ENCODE peak calls at places on chromosomes 6 and 20, in seven cellular contexts. K is uterus, F is cardiac muscle cell, R is left lung, S is Peyer's patch, J is H1, B is thyroid gland. P is an unnamed sample. For H3K9me3 and H3K4me1, the result is how much of the 10 kb centered on the place peaks cover.

GRCh38 chr6:160534050-160534696 is 129.9 kb downstream of the LPA start:
- DNase-seq in J (peak), R (no peak), S (peak), K (peak), B (peak), F (peak), P (peak)

GRCh38 chr6:161792887-161793286 is 519.0 kb upstream of the AGPAT4 start:
- DNase-seq in F (no peak), R (no peak), B (no peak), K (no peak), S (no peak), J (no peak), P (no peak)

GRCh38 chr6:53306819-53307347 is 41.9 kb downstream of the ELOVL5 start:
- DNase-seq in F (no peak), S (no peak), J (no peak), K (no peak), R (no peak), B (no peak), P (no peak)

GRCh38 chr6:16414205-16414604 is 175.8 kb downstream of the GMPR start:
- DNase-seq in S (no peak), J (no peak), F (peak), B (no peak), R (no peak), K (no peak), P (no peak)

GRCh38 chr20:59250293-59250692 is 50.1 kb upstream of the EDN3 start:
- DNase-seq in S (no peak), J (no peak), F (no peak), B (no peak), K (no peak), R (no peak), P (no peak)

GRCh38 chr6:43386492-43386891 is 17.0 kb upstream of the ZNF318 start:
- DNase-seq in F (no peak), S (no peak), K (no peak), B (no peak), J (no peak), R (no peak), P (no peak)

GRCh38 chr6:125050663-125051318 is 88.6 kb downstream of the RNF217 start:
- DNase-seq in B (no peak), S (no peak), R (no peak), F (no peak), J (no peak), K (no peak), P (no peak)

GRCh38 chr20:57849868-57850215 is 140.0 kb upstream of the PMEPA1 start:
- DNase-seq in K (no peak), S (no peak), B (no peak), J (no peak), R (no peak), F (no peak), P (no peak)

GRCh38 chr6:115854866-115855665 is 205.6 kb downstream of the FRK start:
- DNase-seq in K (no peak), B (no peak), S (no peak), F (no peak), R (no peak), J (no peak), P (no peak)

GRCh38 chr20:4051413-4052138 is 36.2 kb upstream of the RNF24 start:
- DNase-seq in B (no peak), F (peak), R (no peak), K (no peak), J (no peak), S (no peak), P (no peak)

GRCh38 chr20:37636212-37636975 is 57.4 kb upstream of the CTNNBL1 start:
- DNase-seq in S (no peak), B (no peak), F (no peak), R (no peak), K (no peak), J (no peak), P (no peak)

GRCh38 chr20:6622041-6622440 is 145.4 kb upstream of the BMP2 start:
- DNase-seq in S (no peak), B (no peak), K (no peak), R (no peak), J (no peak), F (peak), P (no peak)

GRCh38 chr20:57983082-57983481 is 245.4 kb downstream of the ANKRD60 start:
- DNase-seq in B (no peak), S (no peak), F (no peak), R (no peak), J (no peak), K (no peak), P (no peak)

GRCh38 chr6:112234596-112234995 is 19.8 kb downstream of the LAMA4 start:
- DNase-seq in B (no peak), F (peak), J (no peak), K (no peak), R (no peak), S (no peak), P (no peak)

GRCh38 chr20:5863040-5863811 is 87.1 kb downstream of the TRMT6 start:
- DNase-seq in S (no peak), J (no peak), K (peak), R (no peak), B (no peak), F (peak), P (no peak)

GRCh38 chr20:63206878-63207277 is 9.1 kb downstream of the YTHDF1 start:
- DNase-seq in F (no peak), J (no peak), B (no peak), K (no peak), R (no peak), S (no peak), P (no peak)

GRCh38 chr6:28522594-28523557 is 2.8 kb upstream of the GPX5 start:
- DNase-seq in K (no peak), F (no peak), R (no peak), S (no peak), B (no peak), J (no peak), P (peak)

GRCh38 chr6:167974644-167975344 is 22.7 kb upstream of the KIF25 start:
- DNase-seq in K (no peak), F (no peak), J (no peak), S (no peak), R (no peak), B (no peak), P (no peak)

GRCh38 chr20:61763740-61764400 is 301.8 kb downstream of the TAF4 start:
- DNase-seq in K (no peak), F (no peak), S (no peak), B (no peak), R (peak), J (no peak), P (no peak)

GRCh38 chr6:32196682-32197616 is 4.5 kb upstream of the GPSM3 start:
- DNase-seq in B (no peak), F (peak), R (no peak), J (peak), S (no peak), K (no peak), P (no peak)

GRCh38 chr6:109076421-109076820 is 18.2 kb downstream of the SESN1 start:
- DNase-seq in J (no peak), S (no peak), B (no peak), K (no peak), R (no peak), F (peak), P (no peak)

GRCh38 chr6:52499026-52499425 is 77.8 kb downstream of the TRAM2 start:
- DNase-seq in F (no peak), J (peak), B (no peak), R (no peak), K (no peak), S (no peak), P (no peak)

GRCh38 chr20:59242714-59243626 is 57.4 kb upstream of the EDN3 start:
- DNase-seq in J (no peak), S (no peak), F (no peak), K (no peak), B (no peak), R (no peak), P (no peak)

GRCh38 chr20:11906626-11907480 is 10.8 kb upstream of the BTBD3 start:
- DNase-seq in K (no peak), S (no peak), F (no peak), B (no peak), J (no peak), R (no peak), P (no peak)

GRCh38 chr20:45340236-45340847 is 7.9 kb downstream of the SDC4 start:
- DNase-seq in F (no peak), K (no peak), B (peak), S (no peak), R (peak), J (no peak), P (no peak)

GRCh38 chr6:40695750-40696415 is 108.7 kb upstream of the LRFN2 start:
- DNase-seq in B (peak), R (no peak), S (no peak), J (no peak), F (no peak), K (no peak), P (no peak)

GRCh38 chr6:1695546-1696494 is 86.1 kb downstream of the FOXC1 start:
- DNase-seq in F (no peak), B (peak), S (no peak), R (no peak), K (no peak), J (no peak), P (no peak)

GRCh38 chr6:75922226-75922625 is 150.2 kb downstream of the IMPG1 start:
- DNase-seq in B (no peak), F (no peak), S (no peak), K (no peak), J (no peak), R (no peak), P (no peak)

GRCh38 chr20:35700625-35701148 is 1.5 kb downstream of the ROMO1 start:
- DNase-seq in B (no peak), J (no peak), F (no peak), S (no peak), K (no peak), R (no peak), P (no peak)

DNA sequence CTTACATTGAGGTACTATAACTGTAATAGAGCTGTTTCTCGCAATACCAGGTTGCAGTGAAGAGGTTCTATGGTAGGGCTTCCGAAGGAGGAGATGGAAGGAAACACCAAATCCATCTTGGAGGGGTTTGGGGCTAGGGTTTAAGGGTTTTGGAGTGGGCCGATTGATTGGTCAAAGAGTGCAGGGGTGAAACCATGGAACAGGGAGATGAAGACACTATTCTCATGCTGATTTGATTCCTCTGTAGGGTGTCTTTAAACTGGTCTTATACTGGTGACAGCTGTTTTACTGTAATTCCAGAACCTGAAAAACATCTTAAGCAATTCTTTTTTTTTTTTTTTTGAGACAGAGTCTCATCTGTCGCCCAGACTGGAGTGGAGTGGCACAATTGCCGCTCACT is 7.8 kb downstream of the SMIM13 start:
- DNase-seq in B (no peak), F (no peak), R (no peak), J (no peak), K (no peak), S (no peak), P (no peak)
- H3K9me3 ChIP-seq in B (under half), F (under half), R (under half), J (under half), K (under half), S (under half), P (under half)

DNA sequence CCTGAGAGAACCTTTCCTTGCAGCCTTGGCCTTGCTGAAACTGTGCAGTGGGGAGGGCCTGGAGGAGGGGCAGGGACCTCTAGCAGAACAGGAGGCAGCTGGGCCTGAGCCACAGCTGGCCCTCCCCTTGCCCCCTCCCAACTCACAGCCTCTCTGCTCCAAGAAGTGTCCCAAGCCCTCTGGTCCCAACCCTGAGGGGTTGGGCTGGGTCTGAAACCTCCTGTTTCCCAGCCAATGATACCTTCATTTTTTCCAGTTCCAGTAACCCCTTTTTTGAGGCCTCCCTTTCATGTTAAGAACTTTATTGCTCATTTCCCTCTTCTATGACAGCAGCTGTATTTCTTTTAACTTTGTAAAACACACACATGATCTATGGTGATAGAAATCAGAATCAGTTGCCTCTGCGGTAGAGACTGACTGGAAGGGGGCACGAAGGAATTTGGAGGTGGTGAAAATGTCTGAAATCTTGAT is 17.9 kb upstream of the ARMC12 start:
- DNase-seq in J (no peak), K (peak), F (no peak), B (peak), R (no peak), S (no peak), P (no peak)
- H3K4me1 ChIP-seq in J (under half), K (under half), F (under half), B (under half), R (half or more), S (under half), P (under half)

GRCh38 chr6:166420351-166420750 is 37.6 kb upstream of the MPC1 start:
- DNase-seq in S (no peak), R (no peak), J (no peak), B (no peak), F (peak), K (no peak), P (no peak)
- TF ChIP-seq CTCF in S (no peak), R (no peak), J (no peak), B (no peak), F (peak), K (peak), P (no peak)

DNA sequence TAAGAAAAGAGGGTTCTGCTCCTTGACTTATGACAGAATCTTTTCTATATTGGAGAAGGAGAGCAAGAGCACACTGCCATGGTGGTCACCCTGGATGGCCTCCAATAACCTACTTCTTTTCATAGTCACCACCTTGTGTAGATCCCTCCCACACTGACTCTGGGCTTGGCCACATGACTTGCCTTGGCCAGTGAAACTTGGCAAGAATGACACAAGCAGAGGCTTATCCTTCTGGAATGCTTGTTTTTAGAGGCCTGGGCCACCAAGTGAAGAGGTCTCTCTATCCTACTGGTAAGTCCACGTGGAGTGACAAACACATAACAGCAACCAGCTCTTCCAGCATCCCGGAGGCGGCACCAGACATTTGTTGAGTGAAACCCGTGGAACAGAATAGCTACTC is 349.4 kb upstream of the JARID2 start:
- DNase-seq in R (no peak), B (no peak), J (no peak), K (no peak), F (no peak), S (no peak), P (no peak)
- H3K9me3 ChIP-seq in R (under half), B (under half), J (under half), K (under half), F (under half), S (under half), P (under half)

DNA sequence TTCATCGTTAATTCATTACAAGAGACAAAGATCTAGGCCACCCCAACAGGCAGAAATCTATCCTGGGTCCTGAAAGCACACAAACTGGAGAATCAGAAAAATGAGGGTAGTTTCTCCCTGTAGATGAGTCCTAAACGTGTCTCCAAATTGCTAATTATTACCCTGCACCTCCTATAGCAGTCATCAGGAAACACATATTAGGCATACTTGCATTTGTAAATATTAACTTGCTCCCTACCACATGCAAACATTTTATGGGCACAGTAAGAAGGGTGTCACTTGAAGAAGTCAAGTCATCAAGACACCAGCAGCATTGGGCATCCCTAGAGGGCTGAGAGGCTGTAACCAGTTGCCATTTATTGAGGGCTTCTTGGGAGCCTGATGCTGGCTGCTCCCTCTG is 17.9 kb upstream of the SIRPB1 start:
- DNase-seq in R (no peak), K (no peak), S (no peak), B (no peak), F (no peak), J (no peak), P (no peak)
- H3K4me1 ChIP-seq in R (under half), K (under half), S (under half), B (under half), F (under half), J (under half), P (under half)

GRCh38 chr6:164925681-164926530 is 383.5 kb downstream of the C6orf118 start:
- DNase-seq in J (no peak), R (no peak), F (no peak), K (no peak), B (no peak), S (no peak), P (no peak)

GRCh38 chr6:164928041-164928321 is 381.4 kb downstream of the C6orf118 start:
- DNase-seq in S (no peak), R (no peak), J (no peak), K (no peak), B (no peak), F (no peak), P (no peak)

GRCh38 chr6:164927288-164928040 is 381.9 kb downstream of the C6orf118 start:
- DNase-seq in R (no peak), F (peak), B (peak), S (no peak), K (peak), J (peak), P (peak)

GRCh38 chr6:164928366-164929154 is 380.8 kb downstream of the C6orf118 start:
- DNase-seq in B (no peak), S (no peak), R (no peak), F (no peak), J (no peak), K (no peak), P (no peak)

DNA sequence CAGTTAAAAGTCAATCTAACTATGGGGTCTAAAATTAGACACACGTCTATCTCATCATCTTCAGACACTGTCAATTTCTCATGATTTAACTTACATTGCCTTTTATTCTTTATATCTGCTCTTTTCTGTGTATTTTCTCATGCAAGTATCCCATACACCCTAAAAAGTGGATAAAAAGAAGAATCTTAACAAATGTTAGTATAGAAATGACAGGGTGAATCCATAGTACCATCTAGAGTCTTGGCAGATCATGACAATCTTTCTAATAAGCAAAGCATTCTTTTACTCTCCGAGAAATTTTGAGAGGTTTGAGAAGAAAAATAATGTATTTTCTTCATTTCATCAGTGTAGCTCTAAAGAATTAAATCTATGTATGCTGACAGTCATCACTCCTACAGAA is 382.7 kb downstream of the C6orf118 start:
- DNase-seq in K (no peak), F (peak), J (no peak), B (no peak), R (no peak), S (no peak), P (no peak)
- TF ChIP-seq CTCF in K (no peak), F (no peak), J (no peak), B (no peak), R (no peak), S (no peak), P (no peak)

DNA sequence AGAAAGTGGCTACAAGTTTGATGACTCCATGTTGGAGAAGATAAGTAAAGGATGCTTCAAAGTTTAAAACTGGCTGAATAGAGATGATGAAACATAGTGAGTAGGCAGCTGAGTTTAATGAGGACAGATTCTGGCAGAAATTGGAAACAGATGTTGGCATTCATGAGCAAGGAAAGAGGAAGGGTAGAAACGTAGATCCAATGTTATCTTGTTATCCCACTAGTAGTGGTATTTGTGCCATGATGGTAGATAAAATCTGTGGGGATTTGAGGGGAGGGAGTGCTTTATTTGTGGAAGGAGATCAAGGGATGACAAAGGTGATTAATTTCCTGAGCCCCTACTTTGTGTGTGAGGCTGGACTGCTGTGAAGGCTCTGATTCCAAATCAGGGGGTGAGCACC is 69.5 kb downstream of the MRAP2 start:
- DNase-seq in K (no peak), F (peak), S (no peak), B (no peak), J (no peak), R (no peak), P (no peak)
- H3K9me3 ChIP-seq in K (under half), F (under half), S (under half), B (under half), J (under half), R (under half), P (under half)

GRCh38 chr20:41049451-41049850 is 20.8 kb downstream of the TOP1 start:
- DNase-seq in B (no peak), J (no peak), K (no peak), R (no peak), F (no peak), S (no peak), P (no peak)
- H3K4me1 ChIP-seq in B (half or more), J (under half), K (under half), R (half or more), F (half or more), S (under half), P (half or more)

GRCh38 chr6:134282816-134283215 is 35.1 kb downstream of the SGK1 start:
- DNase-seq in S (no peak), F (peak), J (no peak), B (no peak), R (no peak), K (no peak), P (no peak)
- TF ChIP-seq CTCF in S (no peak), F (peak), J (no peak), B (no peak), R (no peak), K (no peak), P (no peak)

GRCh38 chr20:56215115-56215514 is 33.4 kb upstream of the MC3R start:
- DNase-seq in S (no peak), J (no peak), R (no peak), F (no peak), K (no peak), B (no peak), P (no peak)

GRCh38 chr20:56222945-56223344 is 25.6 kb upstream of the MC3R start:
- DNase-seq in S (no peak), J (no peak), B (no peak), R (no peak), K (no peak), F (no peak), P (no peak)

GRCh38 chr20:56222201-56222600 is 26.3 kb upstream of the MC3R start:
- DNase-seq in R (no peak), S (no peak), B (no peak), K (no peak), F (no peak), J (no peak), P (no peak)

GRCh38 chr20:56223352-56223751 is 25.2 kb upstream of the MC3R start:
- DNase-seq in S (no peak), R (no peak), K (no peak), B (no peak), J (no peak), F (no peak), P (no peak)

DNA sequence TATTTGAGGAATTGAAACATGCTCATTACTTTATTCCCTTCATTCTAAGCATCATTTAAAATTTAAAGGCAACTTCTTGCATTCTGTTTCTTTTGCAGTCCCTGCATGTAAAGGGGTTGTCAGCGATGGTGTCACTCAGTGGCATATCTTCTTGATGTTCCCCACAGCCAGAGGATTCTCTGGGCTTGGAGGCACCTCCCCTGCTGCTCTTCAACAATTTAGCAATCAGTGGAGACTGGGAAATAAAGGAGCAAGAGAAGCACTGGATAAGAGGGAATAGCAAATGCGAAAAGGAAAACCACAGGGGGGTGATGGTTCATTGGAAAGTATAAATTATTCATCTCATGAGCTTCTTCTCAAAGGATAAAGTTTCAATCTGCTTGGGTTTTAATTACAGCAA is 30.7 kb upstream of the MC3R start:
- DNase-seq in B (no peak), J (no peak), S (no peak), K (no peak), F (no peak), R (no peak), P (no peak)
- H3K9me3 ChIP-seq in B (under half), J (half or more), S (under half), K (under half), F (under half), R (under half), P (under half)

P was measured in CD8-positive, alpha-beta T cell.